ENCODE peak calls at places on chromosomes 5 and 9, in four cellular contexts. Q is sigmoid colon, X is body of pancreas, B is gastrocnemius medialis. T is an unnamed sample.
A peak's percentile ranks its signal among the peaks of the same experiment; 100 is the strongest.

GRCh38 chr9:93207326-93207814 is 23.4 kb downstream of the WNK2 start:
- DNase-seq in Q (peak; percentile 87), B (peak; percentile 61), X (peak; percentile 58), T (peak; percentile 28)

GRCh38 chr9:96140401-96141180 is 161.4 kb downstream of the HSD17B3 start:
- DNase-seq in X (no peak), Q (peak; percentile 71), B (no peak), T (no peak)

GRCh38 chr9:107183176-107183575 is 99.9 kb upstream of the RAD23B start:
- DNase-seq in X (no peak), B (no peak), Q (no peak), T (no peak)

GRCh38 chr5:38994329-38994927 is 79.8 kb downstream of the RICTOR start:
- DNase-seq in B (no peak), Q (no peak), X (peak; percentile 65), T (peak; percentile 34)

GRCh38 chr9:83962165-83962564 is 17.9 kb downstream of the HNRNPK start:
- DNase-seq in B (no peak), Q (no peak), X (no peak), T (no peak)

GRCh38 chr5:159412284-159413046 is 82.2 kb upstream of the IL12B start:
- DNase-seq in X (peak; percentile 16), Q (no peak), B (no peak), T (no peak)

GRCh38 chr9:127566351-127567001 is 45.6 kb upstream of the STXBP1 start:
- DNase-seq in B (no peak), Q (no peak), X (no peak), T (no peak)

GRCh38 chr5:154520861-154521453 is 42.9 kb upstream of the HAND1 start:
- DNase-seq in X (peak; percentile 45), B (no peak), Q (no peak), T (no peak)

GRCh38 chr5:1512541-1513291 is 11.0 kb downstream of the LPCAT1 start:
- DNase-seq in B (no peak), Q (peak; percentile 58), X (peak; percentile 0), T (no peak)

GRCh38 chr5:392431-392988 is 50.5 kb upstream of the EXOC3 start:
- DNase-seq in B (no peak), X (peak; percentile 1), Q (no peak), T (no peak)

GRCh38 chr5:135025730-135026644 is 8.0 kb downstream of the PITX1 start:
- DNase-seq in X (no peak), B (no peak), Q (no peak), T (no peak)

GRCh38 chr5:173823721-173824567 is 64.2 kb upstream of the CPEB4 start:
- DNase-seq in Q (no peak), X (peak; percentile 81), B (no peak), T (no peak)
- TF ChIP-seq POLR2A in Q (no peak), X (no peak), B (no peak), T (no peak)

GRCh38 chr9:128893354-128893753 is 11.4 kb downstream of the LRRC8A start:
- DNase-seq in Q (no peak), B (no peak), X (no peak), T (no peak)
- H3K27ac ChIP-seq in Q (peak overlapping the region; percentile 88), B (peak overlapping the region; percentile 73), X (peak overlapping the region; percentile 86), T (peak overlapping the region; percentile 78)

GRCh38 chr9:129641751-129642585 is at the start of gene ASB6:
- DNase-seq in B (peak; percentile 92), Q (peak; percentile 98), X (peak; percentile 97), T (peak; percentile 95)
- TF ChIP-seq POLR2A in B (peak; percentile 38), Q (peak; percentile 48), X (peak; percentile 48), T (no peak)

GRCh38 chr5:91042225-91042624 is 340.9 kb downstream of the ARRDC3 start:
- DNase-seq in Q (no peak), X (no peak), B (no peak), T (no peak)
- H3K27ac ChIP-seq in Q (no peak overlapping the region), X (no peak overlapping the region), B (no peak overlapping the region), T (no peak overlapping the region)

DNA sequence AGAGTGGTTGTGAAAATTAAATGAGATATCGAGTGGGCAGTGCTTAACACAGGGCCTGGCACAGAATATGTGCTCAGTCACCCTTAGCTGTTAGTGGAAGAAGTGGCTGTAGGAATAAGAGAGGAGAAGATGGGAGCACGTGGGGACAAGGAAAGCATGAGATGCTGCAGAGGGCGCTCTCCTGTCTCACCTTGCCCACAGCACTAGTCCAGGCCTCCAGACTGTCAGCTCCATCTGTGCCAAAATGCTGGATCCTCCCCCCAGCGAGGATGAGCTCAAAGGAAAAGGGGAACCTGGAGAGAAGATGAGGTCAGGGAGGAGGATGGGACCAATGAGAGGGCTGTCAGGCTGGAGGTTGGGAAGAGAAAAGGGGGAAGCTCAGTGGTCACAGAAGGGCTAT is 12.5 kb downstream of the ARAP3 start:
- DNase-seq in Q (no peak), X (no peak), B (no peak), T (no peak)
- TF ChIP-seq POLR2A in Q (no peak), X (no peak), B (no peak), T (no peak)

T was measured in tibial nerve.